ENCODE peak calls at places on chromosomes 16 and 17, in six cellular contexts. L is stomach, J is skeletal muscle cell, R is H9, V is iris pigment epithelial cell, P is iPS-NIHi11. H is an unnamed sample.

GRCh38 chr16:10600792-10601443 is 20.5 kb upstream of the EMP2 start:
- DNase-seq in L (no peak), J (peak), R (no peak), V (no peak), P (no peak), H (peak)

GRCh38 chr17:36485805-36486203 is 677 bp upstream of the ZNHIT3 start:
- DNase-seq in L (no peak), J (no peak), R (no peak), V (no peak), P (no peak), H (no peak)

GRCh38 chr16:51556694-51557327 is 405.7 kb upstream of the SALL1 start:
- DNase-seq in L (no peak), J (peak), R (no peak), V (peak), P (no peak), H (peak)

GRCh38 chr17:41688641-41689496 is at the start of gene EIF1:
- DNase-seq in L (peak), J (peak), R (peak), V (peak), P (peak), H (peak)

GRCh38 chr17:1177099-1177996 is 2.4 kb downstream of the ABR start:
- DNase-seq in L (no peak), J (no peak), R (no peak), V (peak), P (no peak), H (peak)

GRCh38 chr16:19804538-19805323 is 79.9 kb downstream of the GPRC5B start:
- DNase-seq in L (peak), J (no peak), R (peak), V (no peak), P (peak), H (no peak)

GRCh38 chr17:72004011-72004427 is 116.8 kb upstream of the SOX9 start:
- DNase-seq in L (no peak), J (no peak), R (no peak), V (peak), P (no peak), H (no peak)

GRCh38 chr16:57694556-57695377 is at the start of gene DRC7:
- DNase-seq in L (peak), J (no peak), R (peak), V (peak), P (peak), H (peak)

GRCh38 chr17:39376434-39376833 is 25.0 kb downstream of the FBXL20 start:
- DNase-seq in L (peak), J (no peak), R (no peak), V (peak), P (no peak), H (no peak)

GRCh38 chr16:15482068-15482747 is 47.8 kb downstream of the BMERB1 start:
- DNase-seq in L (peak), J (peak), R (peak), V (peak), P (peak), H (peak)

GRCh38 chr16:17302620-17303019 is 168.1 kb downstream of the XYLT1 start:
- DNase-seq in L (no peak), J (no peak), R (no peak), V (no peak), P (no peak), H (no peak)

GRCh38 chr17:71855000-71855399 is 265.8 kb upstream of the SOX9 start:
- DNase-seq in L (no peak), J (no peak), R (no peak), V (no peak), P (no peak), H (no peak)

GRCh38 chr17:2030779-2031163 is 818 bp downstream of the DPH1 start:
- DNase-seq in L (no peak), J (no peak), R (peak), V (no peak), P (no peak), H (no peak)

GRCh38 chr16:83095926-83096692 is 469.3 kb downstream of the CDH13 start:
- DNase-seq in L (no peak), J (no peak), R (no peak), V (peak), P (no peak), H (peak)